ENCODE peak calls at places on chromosomes 1 and 21, in six cellular contexts. N is CD8-positive, alpha-beta T cell; X is AG10803; U is stimulated activated CD4-positive, alpha-beta T cell treated with anti-CD3 and anti-CD28 coated beads, Interleukin-4, amount 100 ng/mL, for 4 hours; S is endothelial cell of umbilical vein; O is cardiac fibroblast. Y is an unnamed sample.

GRCh38 chr1:53286950-53287349 is 40.9 kb downstream of the LRP8 start:
- DNase-seq in O (no peak), U (no peak), N (no peak), X (no peak), S (no peak), Y (no peak)

GRCh38 chr1:227070638-227071285 is 130.7 kb downstream of the COQ8A start:
- DNase-seq in O (no peak), N (no peak), U (no peak), S (no peak), X (peak; percentile 18), Y (no peak)

GRCh38 chr1:181356505-181357340 is 126.6 kb upstream of the CACNA1E start:
- DNase-seq in X (no peak), N (no peak), O (no peak), U (no peak), S (no peak), Y (no peak)

GRCh38 chr1:207088161-207088560 is 499 bp upstream of the C4BPB start:
- DNase-seq in X (no peak), N (no peak), S (no peak), U (no peak), O (no peak), Y (no peak)

GRCh38 chr1:164728719-164729118 is 169.7 kb downstream of the PBX1 start:
- DNase-seq in U (no peak), N (no peak), X (peak; percentile 62), S (no peak), O (no peak), Y (no peak)

GRCh38 chr1:202861420-202862121 is 27.4 kb downstream of the RABIF start:
- DNase-seq in N (no peak), X (peak; percentile 80), O (peak; percentile 81), S (peak; percentile 93), U (no peak), Y (peak; percentile 98)

GRCh38 chr1:166167395-166167922 is 658 bp upstream of the FAM78B start:
- DNase-seq in U (no peak), X (no peak), N (no peak), S (peak; percentile 2), O (no peak), Y (no peak)

GRCh38 chr1:110430366-110430765 is 20.6 kb upstream of the PROK1 start:
- DNase-seq in O (no peak), X (no peak), N (no peak), S (no peak), U (no peak), Y (no peak)

GRCh38 chr1:30409476-30410152 is 313.8 kb downstream of the MATN1 start:
- DNase-seq in N (no peak), U (no peak), S (no peak), O (no peak), X (no peak), Y (peak; percentile 4)

GRCh38 chr1:78370356-78370755 is 120.4 kb upstream of the PTGFR start:
- DNase-seq in S (peak; percentile 43), O (peak; percentile 88), U (no peak), N (no peak), X (peak; percentile 78), Y (peak; percentile 22)

GRCh38 chr1:162235261-162235780 is 141.3 kb downstream of the SPATA46 start:
- DNase-seq in X (peak; percentile 82), S (no peak), N (no peak), U (no peak), O (peak; percentile 22), Y (peak; percentile 16)

GRCh38 chr1:9203623-9204022 is 31.0 kb upstream of the H6PD start:
- DNase-seq in N (no peak), U (no peak), O (no peak), S (no peak), X (no peak), Y (no peak)

GRCh38 chr1:51768971-51769601 is 109.4 kb downstream of the NRDC start:
- DNase-seq in N (no peak), O (peak; percentile 86), S (peak; percentile 70), X (peak; percentile 73), U (no peak), Y (peak; percentile 77)

GRCh38 chr1:111402083-111402482 is 25.5 kb downstream of the OVGP1 start:
- DNase-seq in O (no peak), U (peak; percentile 3), S (no peak), N (no peak), X (no peak), Y (no peak)

GRCh38 chr1:36303650-36304360 is 2.4 kb upstream of the SH3D21 start:
- DNase-seq in O (no peak), N (no peak), X (no peak), U (no peak), S (no peak), Y (no peak)

GRCh38 chr1:147496571-147496970 is 44.7 kb upstream of the BCL9 start:
- DNase-seq in O (peak; percentile 55), S (peak; percentile 69), X (peak; percentile 25), N (no peak), U (no peak), Y (peak; percentile 65)

GRCh38 chr1:199931666-199932377 is 95.7 kb upstream of the NR5A2 start:
- DNase-seq in U (peak; percentile 40), X (peak; percentile 16), S (no peak), N (no peak), O (peak; percentile 17), Y (no peak)

GRCh38 chr21:27475363-27475955 is 508.6 kb upstream of the ADAMTS5 start:
- DNase-seq in N (no peak), O (no peak), X (no peak), S (no peak), U (no peak), Y (no peak)

GRCh38 chr1:64834734-64835133 is 89.9 kb downstream of the RAVER2 start:
- DNase-seq in S (no peak), N (no peak), X (peak; percentile 34), O (peak; percentile 72), U (no peak), Y (peak; percentile 58)

GRCh38 chr1:156097499-156098178 is 15.4 kb upstream of the MEX3A start:
- DNase-seq in X (no peak), U (no peak), O (no peak), N (no peak), S (no peak), Y (no peak)

GRCh38 chr1:226369110-226369509 is 38.8 kb downstream of the PARP1 start:
- DNase-seq in S (no peak), U (no peak), O (no peak), N (no peak), X (no peak), Y (no peak)

GRCh38 chr1:24481843-24482610 is 20.6 kb upstream of the RCAN3 start:
- DNase-seq in U (peak; percentile 42), S (no peak), O (no peak), X (no peak), N (peak; percentile 57), Y (no peak)

GRCh38 chr1:117388328-117388727 is 21.1 kb downstream of the MAN1A2 start:
- DNase-seq in U (no peak), N (no peak), O (no peak), S (no peak), X (no peak), Y (no peak)

GRCh38 chr1:64396817-64397216 is 73.1 kb upstream of the CACHD1 start:
- DNase-seq in S (no peak), U (no peak), N (no peak), O (peak; percentile 15), X (no peak), Y (no peak)

GRCh38 chr1:228083871-228084278 is 1.4 kb downstream of the ARF1 start:
- DNase-seq in S (peak; percentile 37), N (no peak), X (peak; percentile 38), O (peak; percentile 43), U (no peak), Y (no peak)

GRCh38 chr1:36766481-36766880 is 267.8 kb downstream of the GRIK3 start:
- DNase-seq in X (no peak), U (no peak), S (no peak), N (no peak), O (no peak), Y (no peak)

GRCh38 chr1:197178998-197179397 is 32.5 kb upstream of the ASPM start:
- DNase-seq in X (peak; percentile 60), S (peak; percentile 48), U (no peak), O (peak; percentile 84), N (no peak), Y (peak; percentile 12)

GRCh38 chr21:41167348-41168342 is at the start of gene BACE2:
- DNase-seq in S (peak; percentile 72), N (peak; percentile 29), X (peak; percentile 79), U (peak; percentile 55), O (peak; percentile 72), Y (peak; percentile 96)

GRCh38 chr1:7671146-7671465 is 100.0 kb upstream of the VAMP3 start:
- DNase-seq in O (no peak), X (no peak), U (no peak), S (no peak), N (no peak), Y (no peak)

GRCh38 chr1:79928901-79929300 is 922.4 kb upstream of the ADGRL4 start:
- DNase-seq in U (no peak), S (no peak), X (no peak), O (no peak), N (no peak), Y (no peak)

GRCh38 chr1:174883361-174883760 is 116.4 kb upstream of the CACYBP start:
- DNase-seq in O (peak; percentile 34), N (no peak), S (peak; percentile 7), U (no peak), X (peak; percentile 36), Y (peak; percentile 46)